ENCODE peak calls at places on chromosomes 16 and 17, in seven cellular contexts. W is GM12878, U is H1, I is HCT116, Y is SK-N-SH, Q is HepG2, G is K562. D is an unnamed sample.

GRCh38 chr17:64992325-64992802 is 64.2 kb downstream of the GNA13 start:
- DNase-seq in W (no peak), U (no peak), I (peak; percentile 97), Y (no peak), Q (peak; percentile 59), G (no peak), D (no peak)

GRCh38 chr16:23113185-23113584 is 36.1 kb downstream of the USP31 start:
- DNase-seq in W (no peak), U (no peak), I (no peak), Y (no peak), Q (no peak), G (no peak), D (no peak)

GRCh38 chr16:4780235-4780634 is 7.9 kb downstream of the SEPTIN12 start:
- DNase-seq in W (no peak), U (no peak), I (no peak), Y (no peak), Q (no peak), G (no peak), D (no peak)

GRCh38 chr16:47731252-47731651 is 270.1 kb downstream of the PHKB start:
- DNase-seq in W (no peak), U (no peak), I (no peak), Y (no peak), Q (peak; percentile 23), G (no peak), D (no peak)

GRCh38 chr17:10034719-10035475 is 129.8 kb upstream of the RCVRN start:
- DNase-seq in W (no peak), U (no peak), I (no peak), Y (no peak), Q (no peak), G (no peak), D (no peak)

GRCh38 chr17:73683788-73684582 is 39.7 kb upstream of the SDK2 start:
- DNase-seq in W (no peak), U (no peak), I (no peak), Y (no peak), Q (no peak), G (no peak), D (no peak)

GRCh38 chr17:74547736-74548135 is 1.8 kb upstream of the CD300C start:
- DNase-seq in W (no peak), U (no peak), I (no peak), Y (no peak), Q (no peak), G (no peak), D (no peak)

GRCh38 chr17:29642171-29642611 is 19.5 kb upstream of the CORO6 start:
- DNase-seq in W (no peak), U (no peak), I (no peak), Y (peak; percentile 63), Q (no peak), G (no peak), D (no peak)

GRCh38 chr17:20988001-20988641 is 54.7 kb downstream of the USP22 start:
- DNase-seq in W (no peak), U (no peak), I (no peak), Y (no peak), Q (no peak), G (no peak), D (no peak)

GRCh38 chr17:45579529-45580495 is 89.3 kb upstream of the PLEKHM1 start:
- DNase-seq in W (no peak), U (no peak), I (no peak), Y (no peak), Q (no peak), G (peak; percentile 30), D (no peak)

GRCh38 chr17:73096866-73097265 is 4.4 kb upstream of the SLC39A11 start:
- DNase-seq in W (no peak), U (no peak), I (no peak), Y (no peak), Q (no peak), G (no peak), D (no peak)

DNA sequence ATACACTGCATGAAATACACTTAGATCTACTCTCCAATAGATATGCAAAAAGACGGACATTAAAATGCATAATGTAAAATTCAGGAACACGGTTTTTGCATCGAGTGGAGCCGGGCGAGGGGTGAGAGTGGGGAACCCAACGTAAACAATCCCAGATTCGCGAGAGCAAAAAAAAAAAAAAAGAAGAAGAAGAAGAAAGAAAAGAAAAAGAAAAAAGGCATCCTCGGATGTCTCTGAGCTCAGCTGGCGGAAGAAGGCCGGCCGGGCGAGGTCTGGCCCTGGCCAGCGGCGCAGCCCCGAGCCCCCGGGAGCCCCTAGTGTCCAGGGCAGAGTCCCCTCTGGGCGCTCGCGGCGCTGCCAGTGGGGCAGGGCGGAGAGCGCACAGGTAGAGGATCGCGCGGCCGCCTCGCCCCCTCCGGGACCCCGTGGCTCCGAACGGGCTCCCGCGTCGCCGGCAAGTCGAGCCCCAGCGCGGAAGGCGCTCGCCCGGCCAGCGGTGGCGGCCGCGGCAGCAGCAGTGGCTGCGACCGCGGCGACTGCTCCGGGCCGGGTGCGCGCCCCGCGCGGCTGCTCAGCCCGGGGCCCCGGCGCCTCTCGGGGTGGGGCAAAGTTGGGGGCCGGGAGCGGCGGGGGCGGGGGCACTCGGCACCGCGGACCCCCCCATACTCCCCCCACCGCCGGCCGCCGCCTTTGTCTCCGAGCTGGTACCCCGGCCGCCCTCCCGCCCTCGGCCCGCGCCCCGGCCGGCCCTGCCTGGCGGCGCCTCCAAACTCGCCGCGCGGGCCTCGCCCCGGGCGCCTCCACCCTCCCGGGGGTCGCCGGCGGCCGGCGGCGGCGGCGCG is 9.7 kb upstream of the ZFHX3 start:
- DNase-seq in W (no peak), U (no peak), I (no peak), Y (peak; percentile 76), Q (no peak), G (peak; percentile 43), D (no peak)
- TF ChIP-seq YY1 in W (peak; percentile 49), U (no peak), I (no peak), Y (no peak), Q (peak; percentile 37), G (no peak), D (no peak)

DNA sequence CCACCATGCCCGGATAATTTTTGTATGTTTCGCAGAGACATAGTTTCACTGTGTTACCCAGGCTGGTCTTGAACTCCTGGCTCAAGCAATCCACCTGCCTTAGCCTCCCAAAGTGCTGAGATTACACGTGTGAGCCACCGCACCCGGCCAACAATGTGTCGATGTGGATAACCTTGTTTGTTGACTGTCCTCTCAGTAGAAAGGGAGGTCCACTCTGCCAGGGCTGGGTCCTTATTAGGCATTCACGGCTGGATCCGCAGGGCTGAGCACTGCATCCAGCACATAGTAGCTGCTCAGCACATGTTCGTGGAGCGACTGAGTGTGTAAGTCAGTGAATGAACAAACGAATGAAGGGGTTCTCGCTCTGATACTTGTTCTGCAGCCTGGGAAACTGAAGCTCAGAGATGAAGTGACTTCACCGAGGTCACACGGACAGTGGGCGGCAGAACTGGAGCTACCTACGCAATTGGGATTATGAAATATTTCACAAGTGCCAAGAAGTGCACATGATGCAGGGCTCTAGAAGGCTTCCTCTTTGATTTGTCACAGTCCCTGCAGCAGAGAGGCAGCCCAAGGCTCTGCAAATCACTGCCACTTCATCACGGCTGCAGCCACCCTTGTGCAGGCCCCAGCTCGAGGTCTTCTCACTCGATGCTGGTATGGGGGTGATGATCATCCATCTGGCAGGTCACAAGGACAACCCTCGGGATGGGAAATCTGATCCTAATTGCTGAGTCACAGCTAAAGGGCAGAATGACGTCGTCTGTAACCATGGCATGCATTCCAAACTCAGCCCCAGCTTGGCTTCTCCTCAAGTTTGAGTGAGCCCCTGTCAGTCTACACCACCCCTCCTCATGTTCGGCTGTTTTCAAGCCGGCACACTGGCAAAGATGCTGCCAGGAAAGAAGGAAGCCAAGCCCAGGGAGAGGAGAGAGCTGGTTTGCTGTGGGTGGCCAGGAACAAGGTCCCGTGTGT is 28.0 kb upstream of the SNN start:
- DNase-seq in W (no peak), U (no peak), I (peak; percentile 63), Y (no peak), Q (peak; percentile 90), G (peak; percentile 23), D (peak; percentile 71)
- H3K9ac ChIP-seq in W (no peak overlapping the region), U (no peak overlapping the region), I (peak overlapping the region; percentile 39), Y (peak overlapping the region; percentile 43), Q (peak overlapping the region; percentile 21), G (peak overlapping the region; percentile 17), D (peak overlapping the region; percentile 32)

DNA sequence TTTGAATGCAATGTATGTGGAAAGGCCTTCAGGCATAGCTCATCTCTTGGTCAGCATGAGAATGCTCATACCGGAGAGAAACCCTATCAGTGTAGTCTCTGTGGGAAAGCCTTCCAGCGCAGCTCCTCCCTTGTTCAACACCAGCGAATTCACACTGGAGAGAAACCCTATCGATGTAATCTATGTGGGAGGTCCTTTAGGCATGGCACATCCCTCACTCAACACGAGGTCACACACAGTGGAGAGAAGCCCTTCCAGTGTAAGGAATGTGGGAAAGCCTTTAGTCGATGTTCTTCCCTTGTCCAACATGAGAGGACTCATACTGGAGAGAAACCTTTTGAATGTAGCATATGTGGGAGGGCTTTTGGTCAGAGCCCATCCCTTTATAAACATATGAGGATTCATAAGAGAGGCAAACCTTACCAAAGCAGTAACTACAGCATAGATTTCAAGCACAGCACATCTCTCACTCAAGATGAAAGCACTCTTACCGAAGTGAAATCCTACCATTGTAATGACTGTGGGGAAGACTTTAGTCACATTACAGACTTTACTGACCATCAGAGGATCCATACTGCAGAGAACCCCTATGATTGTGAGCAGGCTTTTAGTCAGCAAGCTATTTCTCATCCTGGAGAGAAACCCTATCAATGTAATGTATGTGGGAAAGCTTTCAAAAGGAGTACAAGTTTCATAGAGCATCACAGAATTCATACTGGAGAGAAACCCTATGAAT is 24.7 kb downstream of the ZFP90 start:
- DNase-seq in W (no peak), U (no peak), I (no peak), Y (no peak), Q (no peak), G (no peak), D (no peak)
- H3K9me3 ChIP-seq in W (peaks cover 58% of the 10 kb centered on the region), U (peaks cover 92% of the 10 kb centered on the region), I (peaks cover 71% of the 10 kb centered on the region), Y (peaks cover 61% of the 10 kb centered on the region), Q (peaks cover 98% of the 10 kb centered on the region), G (peaks cover 16% of the 10 kb centered on the region), D (peaks cover 100% of the 10 kb centered on the region)

GRCh38 chr17:44398692-44399691 is 9.5 kb upstream of the ITGA2B start:
- DNase-seq in W (no peak), U (no peak), I (no peak), Y (no peak), Q (no peak), G (no peak), D (no peak)

GRCh38 chr17:44396946-44397345 is 7.5 kb upstream of the ITGA2B start:
- DNase-seq in W (no peak), U (no peak), I (no peak), Y (no peak), Q (no peak), G (no peak), D (no peak)

GRCh38 chr17:44402564-44403172 is 13.2 kb upstream of the ITGA2B start:
- DNase-seq in W (peak; percentile 69), U (no peak), I (no peak), Y (no peak), Q (no peak), G (no peak), D (no peak)

GRCh38 chr17:44397479-44398440 is 8.3 kb upstream of the ITGA2B start:
- DNase-seq in W (no peak), U (no peak), I (no peak), Y (no peak), Q (no peak), G (no peak), D (no peak)

DNA sequence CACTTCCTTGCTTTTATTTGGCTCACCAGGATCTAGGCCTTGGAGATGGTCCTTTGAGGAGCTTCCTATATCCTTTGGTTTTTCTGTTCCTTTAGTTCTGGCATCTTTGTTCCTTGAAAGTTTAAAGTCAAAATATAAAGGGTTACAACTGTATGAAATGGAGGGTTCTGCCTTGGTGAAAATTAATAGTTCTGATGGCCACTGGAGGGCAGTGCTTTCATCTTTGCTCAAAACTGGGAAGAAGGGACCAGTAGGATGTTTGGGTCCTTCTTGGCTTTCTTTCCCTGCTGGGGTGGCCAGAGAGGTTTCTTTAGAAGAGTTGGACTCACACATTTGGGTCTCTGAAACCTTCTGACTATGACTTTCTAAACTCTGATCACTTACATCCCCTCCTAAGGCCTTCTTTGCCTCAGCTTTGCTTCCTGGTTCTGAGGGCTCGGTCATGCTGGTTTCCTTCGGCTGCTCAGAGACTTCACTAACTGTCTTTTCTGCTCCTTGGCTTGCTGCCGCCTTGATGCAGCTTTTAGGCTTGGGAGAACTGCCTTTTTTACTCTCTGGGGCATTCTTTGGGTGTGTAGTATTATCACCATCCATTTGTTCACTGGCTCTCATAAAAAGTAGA is 10.9 kb upstream of the ITGA2B start:
- DNase-seq in W (no peak), U (no peak), I (peak; percentile 12), Y (no peak), Q (peak; percentile 34), G (peak; percentile 58), D (no peak)
- TF ChIP-seq YY1 in W (no peak), U (no peak), I (no peak), Y (no peak), Q (no peak), G (no peak), D (no peak)